ENCODE peak calls at places on chromosomes 4 and X, in five cellular contexts. A is H1, L is IMR-90, V is neuronal stem cell, Y is mesenchymal stem cell. N is an unnamed sample.

GRCh38 chr4:3679851-3680311 is 86.3 kb upstream of the ADRA2C start:
- DNase-seq in Y (no peak), L (no peak), V (no peak), A (no peak), N (no peak)

GRCh38 chr4:131644619-131645018 is 1504.5 kb upstream of the PCDH10 start:
- DNase-seq in A (peak; percentile 51), Y (peak; percentile 50), V (peak; percentile 6), L (peak; percentile 2), N (peak; percentile 88)

GRCh38 chr4:6617246-6617645 is 23.2 kb upstream of the MRFAP1 start:
- DNase-seq in Y (no peak), L (no peak), V (no peak), A (no peak), N (no peak)

GRCh38 chr4:156290811-156291210 is 337.1 kb upstream of the CTSO start:
- DNase-seq in A (no peak), L (peak; percentile 46), Y (no peak), V (no peak), N (no peak)

GRCh38 chr4:17336524-17336941 is 175.4 kb downstream of the QDPR start:
- DNase-seq in L (peak; percentile 48), A (no peak), V (no peak), Y (no peak), N (no peak)

GRCh38 chr4:94544811-94545210 is 93.1 kb downstream of the PDLIM5 start:
- DNase-seq in L (peak; percentile 30), A (no peak), V (no peak), Y (peak; percentile 36), N (no peak)

GRCh38 chr4:125316781-125317525 is 2.2 kb downstream of the FAT4 start:
- DNase-seq in V (peak; percentile 30), A (no peak), L (peak; percentile 35), Y (peak; percentile 64), N (peak; percentile 59)

GRCh38 chr4:123676550-123677229 is 280.1 kb downstream of the SPRY1 start:
- DNase-seq in L (no peak), Y (no peak), V (no peak), A (no peak), N (peak; percentile 20)

DNA sequence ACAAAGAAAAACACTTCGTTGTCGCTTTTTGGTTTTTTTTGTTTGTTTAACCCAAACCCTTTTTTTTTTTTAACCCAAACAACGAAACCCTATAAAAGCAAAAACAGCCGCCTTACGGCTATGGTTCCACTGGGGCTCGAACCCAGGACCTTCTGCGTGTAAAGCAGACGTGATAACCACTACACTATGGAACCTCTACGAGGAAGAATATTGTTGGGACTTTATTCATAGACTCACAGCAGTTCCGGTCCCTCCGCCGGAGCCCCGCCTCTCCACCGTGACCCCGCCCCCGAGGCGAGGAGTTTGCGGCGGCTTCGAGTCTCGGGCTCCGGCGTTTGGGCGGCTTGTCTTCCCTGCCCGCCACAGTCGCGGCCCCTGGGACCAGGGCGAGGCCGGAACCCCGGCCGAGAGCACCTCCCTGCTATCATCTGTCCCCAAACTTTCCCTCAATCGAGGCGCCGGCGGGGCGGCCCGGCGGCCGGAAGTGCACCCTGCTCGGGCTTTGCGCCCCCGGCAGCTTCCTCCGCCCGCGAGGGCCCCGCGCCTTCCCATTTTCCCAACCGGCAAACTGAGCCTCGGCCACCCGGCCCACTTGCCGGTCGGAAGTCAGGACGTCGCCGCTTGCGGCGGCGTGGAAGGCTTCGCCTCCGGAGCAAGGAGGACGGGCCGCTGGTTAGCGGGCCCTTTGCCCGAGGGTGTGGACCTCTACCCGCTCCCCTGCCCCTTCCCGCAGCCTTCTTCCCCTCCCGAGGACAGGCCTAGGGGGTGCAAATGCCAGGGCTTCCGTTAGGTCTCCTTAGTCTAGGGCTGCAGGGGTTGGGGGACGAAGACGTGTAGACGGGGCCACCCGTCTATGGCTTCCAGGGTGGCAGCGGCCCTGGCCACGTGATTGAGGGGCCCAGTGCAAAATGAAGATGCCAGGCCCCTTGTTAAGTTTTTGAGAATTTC is 3.2 kb upstream of the RS1 start:
- DNase-seq in Y (peak; percentile 76), V (peak; percentile 74), A (peak; percentile 21), L (peak; percentile 54), N (peak; percentile 70)
- H2BK120ac ChIP-seq in Y (no peak overlapping the region), V (no peak overlapping the region), A (no peak overlapping the region), L (no peak overlapping the region), N (no peak overlapping the region)

GRCh38 chr4:185924458-185924857 is 112.5 kb upstream of the SORBS2 start:
- DNase-seq in L (no peak), A (no peak), Y (no peak), V (no peak), N (no peak)

GRCh38 chr4:185920691-185921260 is 108.8 kb upstream of the SORBS2 start:
- DNase-seq in V (no peak), A (no peak), L (no peak), Y (no peak), N (no peak)

GRCh38 chr4:185928761-185929455 is 116.9 kb upstream of the SORBS2 start:
- DNase-seq in A (no peak), V (no peak), L (no peak), Y (no peak), N (no peak)

GRCh38 chr4:185921583-185922555 is 109.9 kb upstream of the SORBS2 start:
- DNase-seq in Y (peak; percentile 40), A (no peak), L (no peak), V (no peak), N (no peak)

GRCh38 chr4:185925910-185926360 is 113.9 kb upstream of the SORBS2 start:
- DNase-seq in A (no peak), V (no peak), Y (no peak), L (no peak), N (no peak)
- H2BK120ac ChIP-seq in A (no peak overlapping the region), V (no peak overlapping the region), Y (no peak overlapping the region), L (no peak overlapping the region), N (no peak overlapping the region)

DNA sequence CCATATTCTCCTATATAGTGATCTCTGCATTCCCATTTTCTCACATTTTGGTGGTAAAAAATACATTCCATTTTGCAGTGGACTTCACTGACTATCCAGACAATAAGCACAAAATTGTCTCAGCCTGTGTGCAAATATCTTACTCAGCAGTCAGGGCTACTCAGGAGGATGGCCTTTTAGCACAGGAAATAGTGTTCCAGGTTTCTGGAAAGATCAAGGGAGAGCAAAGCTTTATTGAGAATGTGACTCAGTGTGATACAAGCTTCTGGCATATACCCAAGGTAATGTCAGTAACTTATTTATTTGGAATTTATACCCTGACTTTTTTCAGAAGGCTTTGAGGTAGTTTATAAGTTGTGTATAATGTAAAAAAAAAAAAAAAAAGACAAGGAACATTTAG is 233.4 kb downstream of the TEX13A start:
- DNase-seq in A (no peak), Y (no peak), L (no peak), V (no peak), N (no peak)
- H2BK120ac ChIP-seq in A (no peak overlapping the region), Y (no peak overlapping the region), L (no peak overlapping the region), V (no peak overlapping the region), N (no peak overlapping the region)

GRCh38 chr4:76780781-76781697 is 116.9 kb downstream of the SOWAHB start:
- DNase-seq in V (no peak), L (no peak), Y (peak; percentile 63), A (no peak), N (no peak)

GRCh38 chr4:76783836-76784235 is 114.1 kb downstream of the SOWAHB start:
- DNase-seq in A (no peak), V (no peak), Y (peak; percentile 37), L (no peak), N (peak; percentile 59)

GRCh38 chr4:76781698-76782595 is 116.0 kb downstream of the SOWAHB start:
- DNase-seq in A (no peak), L (peak; percentile 98), Y (peak; percentile 99), V (no peak), N (peak; percentile 72)

GRCh38 chr4:76782837-76783236 is 115.1 kb downstream of the SOWAHB start:
- DNase-seq in L (peak; percentile 85), Y (peak; percentile 76), A (no peak), V (no peak), N (peak; percentile 84)

DNA sequence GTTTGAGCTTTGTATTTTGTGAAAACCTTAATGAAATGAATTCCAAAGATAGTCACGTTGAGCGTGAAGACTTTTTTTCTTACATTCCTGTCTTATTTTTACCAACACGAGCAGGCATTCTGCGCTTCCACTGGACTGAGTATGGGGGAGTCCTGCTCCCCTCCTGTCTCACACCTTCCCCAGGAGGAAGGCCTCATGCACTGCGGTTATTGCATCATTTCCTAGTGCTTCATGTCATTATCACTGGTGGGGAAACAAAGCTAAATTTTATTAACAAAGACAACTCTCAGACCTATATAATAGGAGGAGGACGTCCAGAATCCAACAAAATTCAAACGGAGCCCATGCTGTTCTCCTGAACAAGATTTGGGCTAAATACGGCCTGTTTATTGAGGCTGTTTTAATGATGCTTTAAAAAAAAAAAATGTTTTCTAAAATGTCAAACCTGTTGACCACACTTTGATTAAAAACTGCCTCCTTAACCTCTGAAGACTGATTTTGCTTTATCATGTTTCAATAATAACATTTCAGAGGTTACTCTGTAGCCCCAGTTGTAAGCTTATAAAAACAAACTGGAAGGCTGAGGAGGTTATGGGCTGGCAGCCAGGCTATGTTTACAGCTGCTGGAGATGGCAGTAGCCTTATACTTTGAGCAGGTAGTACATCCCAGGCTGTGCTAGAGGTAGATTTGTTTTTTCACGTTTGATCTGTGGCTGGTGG is 118.0 kb downstream of the SOWAHB start:
- DNase-seq in L (peak; percentile 78), Y (no peak), A (no peak), V (no peak), N (peak; percentile 42)
- H2BK120ac ChIP-seq in L (peak overlapping the region; percentile 69), Y (peak overlapping the region; percentile 82), A (no peak overlapping the region), V (no peak overlapping the region), N (no peak overlapping the region)

GRCh38 chr4:174362340-174362739 is 78.6 kb downstream of the CEP44 start:
- DNase-seq in A (no peak), V (no peak), Y (no peak), L (no peak), N (no peak)
- H2BK120ac ChIP-seq in A (no peak overlapping the region), V (no peak overlapping the region), Y (no peak overlapping the region), L (no peak overlapping the region), N (no peak overlapping the region)

GRCh38 chr4:145936142-145937020 is 2.2 kb downstream of the ZNF827 start:
- DNase-seq in Y (peak; percentile 85), A (no peak), V (peak; percentile 57), L (peak; percentile 73), N (peak; percentile 94)
- H2BK120ac ChIP-seq in Y (peak overlapping the region; percentile 98), A (peak overlapping the region; percentile 31), V (no peak overlapping the region), L (peak overlapping the region; percentile 21), N (peak overlapping the region; percentile 86)

GRCh38 chr4:40562681-40563080 is 67.0 kb downstream of the RBM47 start:
- DNase-seq in Y (no peak), V (no peak), A (no peak), L (no peak), N (peak; percentile 57)
- H2BK120ac ChIP-seq in Y (no peak overlapping the region), V (no peak overlapping the region), A (no peak overlapping the region), L (no peak overlapping the region), N (no peak overlapping the region)

N was measured in mesendoderm.